ENCODE peak calls at places on chromosomes 12 and 14, in nine cellular contexts. I, H, W, D, T, A, G, S and N are unnamed samples.

GRCh38 chr12:74499192-74499591 is 38.4 kb upstream of the ATXN7L3B start:
- DNase-seq in I (no peak), H (no peak), W (no peak), D (no peak), T (no peak), A (no peak), G (no peak), S (no peak), N (no peak)

GRCh38 chr12:114636723-114637480 is 47.1 kb downstream of the TBX3 start:
- DNase-seq in I (no peak), H (no peak), W (no peak), D (no peak), T (no peak), A (peak), G (no peak), S (peak), N (peak)

GRCh38 chr12:61072717-61073116 is 1187.5 kb upstream of the USP15 start:
- DNase-seq in I (no peak), H (no peak), W (no peak), D (no peak), T (no peak), A (peak), G (no peak), S (no peak), N (no peak)

GRCh38 chr12:65968889-65969509 is 144.7 kb downstream of the HMGA2 start:
- DNase-seq in I (no peak), H (no peak), W (no peak), D (no peak), T (no peak), A (peak), G (no peak), S (no peak), N (no peak)

GRCh38 chr12:208813-209212 is 5.1 kb downstream of the SLC6A12 start:
- DNase-seq in I (no peak), H (no peak), W (no peak), D (no peak), T (no peak), A (no peak), G (no peak), S (no peak), N (no peak)

GRCh38 chr12:130977046-130977758 is 23.5 kb downstream of the ADGRD1 start:
- DNase-seq in I (no peak), H (no peak), W (peak), D (no peak), T (peak), A (no peak), G (no peak), S (no peak), N (no peak)

GRCh38 chr12:108868781-108869180 is 11.1 kb upstream of the DAO start:
- DNase-seq in I (no peak), H (no peak), W (no peak), D (no peak), T (no peak), A (no peak), G (no peak), S (no peak), N (no peak)

GRCh38 chr14:64478634-64479250 is 13.4 kb downstream of the AKAP5 start:
- DNase-seq in I (no peak), H (peak), W (no peak), D (peak), T (no peak), A (peak), G (no peak), S (no peak), N (no peak)

GRCh38 chr12:104643921-104644669 is 187.3 kb downstream of the CHST11 start:
- DNase-seq in I (no peak), H (no peak), W (peak), D (no peak), T (peak), A (no peak), G (no peak), S (no peak), N (no peak)

GRCh38 chr12:44647891-44648690 is 228.0 kb downstream of the NELL2 start:
- DNase-seq in I (no peak), H (no peak), W (no peak), D (no peak), T (no peak), A (no peak), G (no peak), S (no peak), N (no peak)

GRCh38 chr12:111238075-111238734 is 130.7 kb downstream of the PHETA1 start:
- DNase-seq in I (no peak), H (no peak), W (no peak), D (no peak), T (no peak), A (no peak), G (no peak), S (no peak), N (no peak)

GRCh38 chr14:96037891-96038557 is 1.1 kb upstream of the C14orf132 start:
- DNase-seq in I (no peak), H (no peak), W (peak), D (no peak), T (no peak), A (peak), G (peak), S (no peak), N (peak)

GRCh38 chr14:27391331-27391730 is 793.5 kb upstream of the NOVA1 start:
- DNase-seq in I (no peak), H (no peak), W (no peak), D (no peak), T (no peak), A (peak), G (no peak), S (no peak), N (no peak)

GRCh38 chr12:80679346-80680131 is 27.9 kb upstream of the MYF6 start:
- DNase-seq in I (no peak), H (no peak), W (no peak), D (no peak), T (no peak), A (no peak), G (no peak), S (no peak), N (no peak)

GRCh38 chr12:22306311-22306710 is 28.2 kb downstream of the ST8SIA1 start:
- DNase-seq in I (no peak), H (no peak), W (no peak), D (no peak), T (no peak), A (peak), G (no peak), S (no peak), N (no peak)

GRCh38 chr14:92160619-92161018 is 38.9 kb downstream of the CPSF2 start:
- DNase-seq in I (no peak), H (no peak), W (no peak), D (no peak), T (no peak), A (peak), G (no peak), S (no peak), N (no peak)

GRCh38 chr14:101068293-101068957 is 164.9 kb upstream of the RTL1 start:
- DNase-seq in I (no peak), H (no peak), W (peak), D (no peak), T (peak), A (no peak), G (peak), S (no peak), N (no peak)

GRCh38 chr12:108578264-108578663 is 15.9 kb downstream of the ISCU start:
- DNase-seq in I (no peak), H (no peak), W (no peak), D (no peak), T (no peak), A (no peak), G (no peak), S (no peak), N (no peak)

GRCh38 chr12:34597548-34598351 is 575.5 kb downstream of the ALG10 start:
- DNase-seq in I (no peak), H (no peak), W (peak), D (no peak), T (peak), A (no peak), G (no peak), S (no peak), N (no peak)

GRCh38 chr12:18700254-18700653 is 37.6 kb downstream of the PLCZ1 start:
- DNase-seq in I (no peak), H (no peak), W (no peak), D (no peak), T (no peak), A (peak), G (peak), S (peak), N (no peak)

GRCh38 chr14:95679148-95679547 is 7.1 kb upstream of the TCL1B start:
- DNase-seq in I (no peak), H (no peak), W (no peak), D (no peak), T (no peak), A (no peak), G (no peak), S (no peak), N (no peak)

GRCh38 chr12:40226652-40227051 is 1.9 kb downstream of the LRRK2 start:
- DNase-seq in I (no peak), H (no peak), W (no peak), D (no peak), T (no peak), A (peak), G (peak), S (no peak), N (peak)